ENCODE peak calls at places on chromosomes 16 and 17, in seven cellular contexts. One of them, this sample, is unnamed.

GRCh38 chr16:75763250-75763649 is 37.0 kb upstream of the CPHXL start:
- DNase-seq in foreskin fibroblast: no peak
- DNase-seq in esophagus squamous epithelium: no peak
- DNase-seq in fibroblast of the aortic adventitia: no peak
- DNase-seq in pancreas: no peak
- DNase-seq in glutamatergic neuron: no peak
- DNase-seq in astrocyte of the cerebellum: no peak
- DNase-seq in this sample: no peak

GRCh38 chr17:2894782-2895181 is 98.5 kb downstream of the RAP1GAP2 start:
- DNase-seq in fibroblast of the aortic adventitia: no peak
- DNase-seq in esophagus squamous epithelium: no peak
- DNase-seq in glutamatergic neuron: no peak
- DNase-seq in foreskin fibroblast: no peak
- DNase-seq in astrocyte of the cerebellum: no peak
- DNase-seq in pancreas: peak
- DNase-seq in this sample: no peak

GRCh38 chr16:19841184-19841583 is 43.5 kb downstream of the GPRC5B start:
- DNase-seq in esophagus squamous epithelium: no peak
- DNase-seq in glutamatergic neuron: no peak
- DNase-seq in pancreas: no peak
- DNase-seq in astrocyte of the cerebellum: no peak
- DNase-seq in foreskin fibroblast: no peak
- DNase-seq in fibroblast of the aortic adventitia: no peak
- DNase-seq in this sample: no peak

GRCh38 chr16:68062910-68063393 is 22.2 kb upstream of the NFATC3 start:
- DNase-seq in foreskin fibroblast: no peak
- DNase-seq in glutamatergic neuron: no peak
- DNase-seq in pancreas: no peak
- DNase-seq in fibroblast of the aortic adventitia: no peak
- DNase-seq in esophagus squamous epithelium: no peak
- DNase-seq in astrocyte of the cerebellum: no peak
- DNase-seq in this sample: no peak

GRCh38 chr17:43641416-43641815 is 20.3 kb downstream of the MEOX1 start:
- DNase-seq in foreskin fibroblast: no peak
- DNase-seq in astrocyte of the cerebellum: no peak
- DNase-seq in esophagus squamous epithelium: no peak
- DNase-seq in pancreas: no peak
- DNase-seq in glutamatergic neuron: no peak
- DNase-seq in fibroblast of the aortic adventitia: peak
- DNase-seq in this sample: no peak

GRCh38 chr17:32755045-32755805 is 121.7 kb downstream of the MYO1D start:
- DNase-seq in fibroblast of the aortic adventitia: peak
- DNase-seq in glutamatergic neuron: no peak
- DNase-seq in pancreas: no peak
- DNase-seq in foreskin fibroblast: peak
- DNase-seq in astrocyte of the cerebellum: peak
- DNase-seq in esophagus squamous epithelium: no peak
- DNase-seq in this sample: peak

GRCh38 chr17:79338589-79338988 is 264.0 kb downstream of the ENGASE start:
- DNase-seq in glutamatergic neuron: no peak
- DNase-seq in esophagus squamous epithelium: no peak
- DNase-seq in pancreas: no peak
- DNase-seq in foreskin fibroblast: peak
- DNase-seq in fibroblast of the aortic adventitia: peak
- DNase-seq in astrocyte of the cerebellum: no peak
- DNase-seq in this sample: peak

GRCh38 chr17:4448197-4448980 is 14.6 kb downstream of the SPNS3 start:
- DNase-seq in pancreas: no peak
- DNase-seq in foreskin fibroblast: peak
- DNase-seq in astrocyte of the cerebellum: no peak
- DNase-seq in glutamatergic neuron: no peak
- DNase-seq in esophagus squamous epithelium: no peak
- DNase-seq in fibroblast of the aortic adventitia: no peak
- DNase-seq in this sample: peak

DNA sequence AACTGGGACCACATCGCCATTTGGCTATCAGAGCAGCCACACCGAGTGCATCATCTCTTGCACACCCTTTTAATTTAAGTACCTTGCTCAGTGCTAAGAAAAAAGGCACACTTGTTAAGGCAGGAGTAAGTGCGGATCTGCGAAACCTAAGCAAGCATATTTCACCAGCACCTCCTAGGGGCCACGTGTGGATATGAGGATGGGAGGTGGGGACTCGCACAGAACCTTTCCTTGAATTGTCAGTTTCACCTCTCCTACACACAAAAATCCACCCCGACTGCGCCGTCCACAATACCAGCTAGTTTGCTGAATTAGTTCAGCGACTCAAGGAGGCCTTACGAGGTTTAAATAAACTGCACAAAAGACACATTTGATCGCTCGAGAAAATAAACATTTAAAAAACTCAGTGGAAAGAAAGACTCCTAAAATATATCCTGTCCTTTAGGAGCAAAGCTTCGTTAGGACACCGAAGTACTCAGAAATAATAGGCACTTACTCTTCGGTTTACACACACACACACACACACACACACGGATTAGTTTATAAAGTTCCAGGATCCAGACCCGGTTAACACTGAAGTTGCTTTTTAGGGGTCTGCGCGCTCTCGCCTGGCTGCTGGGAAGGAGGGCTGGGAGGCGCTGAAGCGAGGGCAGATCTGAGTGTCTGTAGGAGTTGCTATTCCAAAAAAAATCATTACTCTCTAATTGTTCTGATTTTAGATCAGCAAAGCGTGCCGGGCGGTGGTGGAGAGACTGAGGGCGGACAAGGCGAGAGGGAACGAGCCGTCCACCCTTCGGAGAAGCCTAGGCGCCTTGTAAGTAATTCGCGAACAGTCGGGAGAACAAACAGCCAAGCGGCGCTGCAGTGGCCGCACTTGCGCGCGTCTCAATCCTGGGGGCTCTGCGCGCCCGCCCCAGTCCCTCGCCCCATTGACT is 1.0 kb upstream of the KCNJ2 start:
- DNase-seq in foreskin fibroblast: peak
- DNase-seq in fibroblast of the aortic adventitia: peak
- DNase-seq in pancreas: peak
- DNase-seq in astrocyte of the cerebellum: peak
- DNase-seq in glutamatergic neuron: peak
- DNase-seq in esophagus squamous epithelium: no peak
- DNase-seq in this sample: no peak
- TF ChIP-seq CTCF in foreskin fibroblast: peak
- TF ChIP-seq CTCF in fibroblast of the aortic adventitia: peak
- TF ChIP-seq CTCF in pancreas: peak
- TF ChIP-seq CTCF in astrocyte of the cerebellum: peak
- TF ChIP-seq CTCF in glutamatergic neuron: peak
- TF ChIP-seq CTCF in esophagus squamous epithelium: peak
- TF ChIP-seq CTCF in this sample: peak

GRCh38 chr17:28547623-28548416 is 4.6 kb downstream of the UNC119 start:
- DNase-seq in pancreas: peak
- DNase-seq in fibroblast of the aortic adventitia: peak
- DNase-seq in esophagus squamous epithelium: no peak
- DNase-seq in glutamatergic neuron: peak
- DNase-seq in astrocyte of the cerebellum: peak
- DNase-seq in foreskin fibroblast: peak
- DNase-seq in this sample: peak
- TF ChIP-seq CTCF in pancreas: peak
- TF ChIP-seq CTCF in fibroblast of the aortic adventitia: peak
- TF ChIP-seq CTCF in esophagus squamous epithelium: peak
- TF ChIP-seq CTCF in glutamatergic neuron: peak
- TF ChIP-seq CTCF in astrocyte of the cerebellum: peak
- TF ChIP-seq CTCF in foreskin fibroblast: peak
- TF ChIP-seq CTCF in this sample: peak

GRCh38 chr16:79334127-79334526 is 266.4 kb downstream of the MAF start:
- DNase-seq in astrocyte of the cerebellum: no peak
- DNase-seq in fibroblast of the aortic adventitia: no peak
- DNase-seq in glutamatergic neuron: peak
- DNase-seq in pancreas: no peak
- DNase-seq in foreskin fibroblast: no peak
- DNase-seq in esophagus squamous epithelium: no peak
- DNase-seq in this sample: no peak
- TF ChIP-seq CTCF in astrocyte of the cerebellum: no peak
- TF ChIP-seq CTCF in fibroblast of the aortic adventitia: no peak
- TF ChIP-seq CTCF in glutamatergic neuron: peak
- TF ChIP-seq CTCF in pancreas: peak
- TF ChIP-seq CTCF in foreskin fibroblast: no peak
- TF ChIP-seq CTCF in esophagus squamous epithelium: no peak
- TF ChIP-seq CTCF in this sample: no peak

GRCh38 chr17:5922476-5922875 is 147.7 kb upstream of the WSCD1 start:
- DNase-seq in pancreas: no peak
- DNase-seq in astrocyte of the cerebellum: no peak
- DNase-seq in fibroblast of the aortic adventitia: no peak
- DNase-seq in foreskin fibroblast: no peak
- DNase-seq in glutamatergic neuron: no peak
- DNase-seq in esophagus squamous epithelium: no peak
- DNase-seq in this sample: no peak

GRCh38 chr17:5913641-5914040 is 156.5 kb upstream of the WSCD1 start:
- DNase-seq in glutamatergic neuron: no peak
- DNase-seq in fibroblast of the aortic adventitia: no peak
- DNase-seq in astrocyte of the cerebellum: no peak
- DNase-seq in foreskin fibroblast: no peak
- DNase-seq in pancreas: no peak
- DNase-seq in esophagus squamous epithelium: no peak
- DNase-seq in this sample: no peak

GRCh38 chr17:5921919-5922318 is 148.3 kb upstream of the WSCD1 start:
- DNase-seq in pancreas: no peak
- DNase-seq in glutamatergic neuron: no peak
- DNase-seq in fibroblast of the aortic adventitia: no peak
- DNase-seq in foreskin fibroblast: peak
- DNase-seq in astrocyte of the cerebellum: no peak
- DNase-seq in esophagus squamous epithelium: no peak
- DNase-seq in this sample: peak

GRCh38 chr17:5915337-5915736 is 154.8 kb upstream of the WSCD1 start:
- DNase-seq in pancreas: no peak
- DNase-seq in fibroblast of the aortic adventitia: no peak
- DNase-seq in foreskin fibroblast: no peak
- DNase-seq in glutamatergic neuron: no peak
- DNase-seq in astrocyte of the cerebellum: no peak
- DNase-seq in esophagus squamous epithelium: no peak
- DNase-seq in this sample: no peak

GRCh38 chr17:5919104-5919503 is 151.1 kb upstream of the WSCD1 start:
- DNase-seq in foreskin fibroblast: no peak
- DNase-seq in esophagus squamous epithelium: no peak
- DNase-seq in astrocyte of the cerebellum: no peak
- DNase-seq in glutamatergic neuron: no peak
- DNase-seq in fibroblast of the aortic adventitia: no peak
- DNase-seq in pancreas: no peak
- DNase-seq in this sample: no peak
- TF ChIP-seq CTCF in foreskin fibroblast: no peak
- TF ChIP-seq CTCF in esophagus squamous epithelium: no peak
- TF ChIP-seq CTCF in astrocyte of the cerebellum: no peak
- TF ChIP-seq CTCF in glutamatergic neuron: no peak
- TF ChIP-seq CTCF in fibroblast of the aortic adventitia: no peak
- TF ChIP-seq CTCF in pancreas: no peak
- TF ChIP-seq CTCF in this sample: no peak

DNA sequence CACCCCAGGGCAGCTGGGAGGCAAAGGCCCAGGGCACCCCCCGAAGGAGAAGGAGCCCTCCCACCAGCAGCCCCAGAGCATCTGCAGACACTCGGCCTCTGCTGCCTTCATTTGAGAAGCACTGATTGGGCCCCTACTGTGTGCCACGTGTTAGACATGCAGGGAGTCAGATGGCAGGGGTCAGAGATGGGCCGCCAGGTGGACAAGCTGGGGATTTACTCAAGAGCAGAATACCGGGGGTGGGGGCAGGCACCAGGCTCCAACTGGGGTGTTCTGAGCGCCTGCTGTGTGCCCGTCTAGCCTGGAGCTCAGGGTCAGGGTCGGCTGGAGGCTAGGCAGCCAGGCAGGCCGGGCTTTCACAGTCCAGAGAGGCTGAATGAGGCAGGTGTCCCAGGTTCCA is 18.7 kb downstream of the TPSG1 start:
- DNase-seq in fibroblast of the aortic adventitia: no peak
- DNase-seq in pancreas: no peak
- DNase-seq in glutamatergic neuron: no peak
- DNase-seq in esophagus squamous epithelium: no peak
- DNase-seq in astrocyte of the cerebellum: no peak
- DNase-seq in foreskin fibroblast: no peak
- DNase-seq in this sample: no peak
- TF ChIP-seq CTCF in fibroblast of the aortic adventitia: no peak
- TF ChIP-seq CTCF in pancreas: no peak
- TF ChIP-seq CTCF in glutamatergic neuron: no peak
- TF ChIP-seq CTCF in esophagus squamous epithelium: no peak
- TF ChIP-seq CTCF in astrocyte of the cerebellum: no peak
- TF ChIP-seq CTCF in foreskin fibroblast: no peak
- TF ChIP-seq CTCF in this sample: no peak

This sample was measured in HFFc6.